ENCODE peak calls at places on chromosomes 7 and 10, in four cellular contexts. R is C1 segment of cervical spinal cord; M is endodermal cell; X is stimulated activated CD4-positive, alpha-beta T cell treated with anti-CD3 and anti-CD28 coated beads, Interleukin-12 subunit alpha, Interleukin-12 subunit beta, amount 100 ng/mL, for 24 hours. V is an unnamed sample.

GRCh38 chr7:71976670-71977069 is 435.5 kb downstream of the CALN1 start:
- DNase-seq in R (no peak), M (no peak), X (no peak), V (no peak)

GRCh38 chr10:80461208-80462183 is 7.4 kb downstream of the TSPAN14 start:
- DNase-seq in R (no peak), M (no peak), X (no peak), V (no peak)

GRCh38 chr10:73588656-73589055 is 2.5 kb downstream of the USP54 start:
- DNase-seq in R (no peak), M (no peak), X (no peak), V (no peak)

GRCh38 chr7:151891182-151891581 is 14.3 kb upstream of the PRKAG2 start:
- DNase-seq in R (no peak), M (peak), X (no peak), V (no peak)

GRCh38 chr7:121603886-121604285 is 207.8 kb upstream of the FAM3C start:
- DNase-seq in R (no peak), M (no peak), X (no peak), V (no peak)

GRCh38 chr10:32372000-32372875 is 25.3 kb upstream of the EPC1 start:
- DNase-seq in R (no peak), M (no peak), X (no peak), V (no peak)

GRCh38 chr7:140059288-140060242 is 3.2 kb downstream of the PARP12 start:
- DNase-seq in R (no peak), M (no peak), X (no peak), V (no peak)

GRCh38 chr7:86814980-86815379 is 171.3 kb downstream of the GRM3 start:
- DNase-seq in R (no peak), M (peak), X (no peak), V (no peak)

GRCh38 chr7:45919947-45920542 is 1.0 kb downstream of the IGFBP3 start:
- DNase-seq in R (no peak), M (no peak), X (no peak), V (no peak)

GRCh38 chr7:27933691-27934565 is 194.0 kb downstream of the TAX1BP1 start:
- DNase-seq in R (peak), M (peak), X (no peak), V (no peak)

GRCh38 chr7:74306737-74307469 is 17.7 kb downstream of the CLIP2 start:
- DNase-seq in R (peak), M (no peak), X (no peak), V (peak)

V was measured in anterior cingulate cortex.